ENCODE peak calls at places on chromosomes 12 and 14, in six cellular contexts. N is stimulated activated CD4-positive, alpha-beta T cell treated with anti-CD3 and anti-CD28 coated beads, Interleukin-2, amount 100 ng/mL, for 24 hours; H is GM12865; M is Calu3; T is AG08395; W is CD8-positive, alpha-beta T cell. Z is an unnamed sample.

GRCh38 chr14:68513838-68514610 is 278.8 kb downstream of the ZFP36L1 start:
- DNase-seq in N (no peak), H (peak; percentile 91), M (no peak), T (no peak), W (no peak), Z (no peak)

GRCh38 chr14:24058951-24059475 is 7.2 kb downstream of the CARMIL3 start:
- DNase-seq in N (no peak), H (no peak), M (no peak), T (no peak), W (no peak), Z (no peak)

GRCh38 chr14:39366460-39367386 is 65.5 kb downstream of the FBXO33 start:
- DNase-seq in N (no peak), H (no peak), M (no peak), T (no peak), W (no peak), Z (no peak)

GRCh38 chr12:32083489-32083888 is 23.2 kb upstream of the BICD1 start:
- DNase-seq in N (no peak), H (no peak), M (no peak), T (peak; percentile 81), W (no peak), Z (no peak)

GRCh38 chr12:94670885-94671284 is 20.5 kb upstream of the TMCC3 start:
- DNase-seq in N (no peak), H (no peak), M (no peak), T (no peak), W (no peak), Z (no peak)

GRCh38 chr14:95037273-95037672 is 120.1 kb downstream of the DICER1 start:
- DNase-seq in N (no peak), H (no peak), M (no peak), T (no peak), W (no peak), Z (no peak)

GRCh38 chr14:59630281-59630963 is 53.8 kb upstream of the CCDC175 start:
- DNase-seq in N (peak; percentile 17), H (no peak), M (no peak), T (no peak), W (no peak), Z (no peak)

GRCh38 chr12:26112703-26113147 is 12.1 kb downstream of the BHLHE41 start:
- DNase-seq in N (no peak), H (no peak), M (no peak), T (no peak), W (no peak), Z (no peak)

GRCh38 chr12:85029456-85029855 is 6.6 kb downstream of the TSPAN19 start:
- DNase-seq in N (no peak), H (peak; percentile 1), M (no peak), T (peak; percentile 45), W (no peak), Z (peak; percentile 4)

GRCh38 chr14:22900088-22900799 is 17.2 kb downstream of the REM2 start:
- DNase-seq in N (no peak), H (peak; percentile 82), M (peak; percentile 45), T (peak; percentile 82), W (no peak), Z (peak; percentile 67)

GRCh38 chr12:104957388-104958008 is 592 bp downstream of the SLC41A2 start:
- DNase-seq in N (peak; percentile 41), H (peak; percentile 41), M (no peak), T (peak; percentile 21), W (peak; percentile 17), Z (peak; percentile 26)

GRCh38 chr12:2779281-2779680 is 15.5 kb upstream of the FKBP4 start:
- DNase-seq in N (no peak), H (no peak), M (peak; percentile 10), T (no peak), W (no peak), Z (no peak)

GRCh38 chr12:124747426-124748161 is 116.1 kb downstream of the SCARB1 start:
- DNase-seq in N (no peak), H (no peak), M (peak; percentile 76), T (peak; percentile 87), W (no peak), Z (no peak)

GRCh38 chr14:98915625-98916024 is 356.4 kb downstream of the BCL11B start:
- DNase-seq in N (no peak), H (no peak), M (no peak), T (no peak), W (no peak), Z (no peak)

GRCh38 chr12:65891987-65892481 is 67.8 kb downstream of the HMGA2 start:
- DNase-seq in N (no peak), H (peak; percentile 13), M (peak; percentile 56), T (peak; percentile 95), W (no peak), Z (no peak)

GRCh38 chr12:130992979-130993538 is 39.4 kb downstream of the ADGRD1 start:
- DNase-seq in N (no peak), H (no peak), M (no peak), T (no peak), W (no peak), Z (no peak)

GRCh38 chr12:26630546-26631027 is 202.4 kb downstream of the ITPR2 start:
- DNase-seq in N (no peak), H (no peak), M (no peak), T (no peak), W (no peak), Z (no peak)

GRCh38 chr12:97167598-97167997 is 260.5 kb downstream of the NEDD1 start:
- DNase-seq in N (no peak), H (no peak), M (no peak), T (no peak), W (no peak), Z (no peak)

GRCh38 chr14:69932391-69932790 is 53.2 kb downstream of the SMOC1 start:
- DNase-seq in N (no peak), H (no peak), M (no peak), T (no peak), W (no peak), Z (no peak)

GRCh38 chr14:81529391-81529790 is 4.3 kb downstream of the SEL1L start:
- DNase-seq in N (no peak), H (no peak), M (no peak), T (no peak), W (no peak), Z (no peak)

GRCh38 chr12:13980548-13981295 is 680 bp downstream of the GRIN2B start:
- DNase-seq in N (no peak), H (no peak), M (peak; percentile 15), T (no peak), W (no peak), Z (no peak)

GRCh38 chr12:110304061-110304551 is 23.1 kb downstream of the ATP2A2 start:
- DNase-seq in N (no peak), H (no peak), M (no peak), T (no peak), W (no peak), Z (no peak)

GRCh38 chr12:71000748-71001147 is 80.2 kb upstream of the PTPRR start:
- DNase-seq in N (no peak), H (no peak), M (no peak), T (no peak), W (no peak), Z (no peak)

GRCh38 chr12:69570545-69571399 is 14.5 kb upstream of the CCT2 start:
- DNase-seq in N (peak; percentile 51), H (peak; percentile 81), M (peak; percentile 68), T (peak; percentile 58), W (peak; percentile 20), Z (peak; percentile 66)

GRCh38 chr12:121813951-121814350 is 10.1 kb downstream of the SETD1B start:
- DNase-seq in N (no peak), H (no peak), M (no peak), T (no peak), W (no peak), Z (no peak)

GRCh38 chr12:64674367-64674922 is 64.2 kb downstream of the RASSF3 start:
- DNase-seq in N (no peak), H (peak; percentile 41), M (no peak), T (no peak), W (peak; percentile 65), Z (peak; percentile 84)

GRCh38 chr12:89783321-89784060 is 74.9 kb upstream of the ATP2B1 start:
- DNase-seq in N (no peak), H (peak; percentile 12), M (no peak), T (peak; percentile 52), W (no peak), Z (no peak)

GRCh38 chr12:103571286-103571685 is 15.8 kb upstream of the STAB2 start:
- DNase-seq in N (no peak), H (no peak), M (peak; percentile 56), T (no peak), W (no peak), Z (no peak)

GRCh38 chr12:10341892-10342509 is 34.3 kb downstream of the KLRD1 start:
- DNase-seq in N (no peak), H (no peak), M (no peak), T (no peak), W (no peak), Z (no peak)

GRCh38 chr12:77837876-77838291 is 7.2 kb downstream of the NAV3 start:
- DNase-seq in N (no peak), H (no peak), M (no peak), T (no peak), W (no peak), Z (no peak)

GRCh38 chr14:61091657-61092273 is 110.7 kb downstream of the SLC38A6 start:
- DNase-seq in N (no peak), H (no peak), M (no peak), T (no peak), W (no peak), Z (no peak)

GRCh38 chr12:105986779-105987686 is 151.7 kb downstream of the NUAK1 start:
- DNase-seq in N (no peak), H (peak; percentile 8), M (no peak), T (peak; percentile 75), W (no peak), Z (no peak)

GRCh38 chr12:5745251-5745888 is 199.7 kb downstream of the ANO2 start:
- DNase-seq in N (peak; percentile 66), H (peak; percentile 64), M (peak; percentile 67), T (peak; percentile 86), W (peak; percentile 27), Z (peak; percentile 4)

GRCh38 chr12:47276253-47277070 is 196.7 kb upstream of the AMIGO2 start:
- DNase-seq in N (peak; percentile 31), H (peak; percentile 81), M (peak; percentile 64), T (peak; percentile 44), W (peak; percentile 35), Z (peak; percentile 75)

GRCh38 chr12:113762849-113763816 is 203.0 kb downstream of the RBM19 start:
- DNase-seq in N (no peak), H (no peak), M (no peak), T (no peak), W (no peak), Z (no peak)

GRCh38 chr12:88579572-88579940 is 715 bp downstream of the KITLG start:
- DNase-seq in N (no peak), H (peak; percentile 8), M (peak; percentile 52), T (peak; percentile 27), W (no peak), Z (no peak)

GRCh38 chr12:96985515-96986362 is 78.7 kb downstream of the NEDD1 start:
- DNase-seq in N (peak; percentile 48), H (peak; percentile 36), M (peak; percentile 69), T (peak; percentile 20), W (peak; percentile 16), Z (peak; percentile 52)

Z was measured in CD4-positive, alpha-beta memory T cell.